ENCODE peak calls at places on chromosomes 2 and 18, in four cellular contexts. One of them, this sample, is unnamed.

GRCh38 chr2:135525786-135526185 is 5.2 kb downstream of the ZRANB3 start:
- DNase-seq in K562: no peak
- DNase-seq in GM12878: peak; percentile 12
- DNase-seq in GM12891: no peak
- DNase-seq in this sample: no peak

GRCh38 chr2:65379168-65379672 is 53.2 kb downstream of the SPRED2 start:
- DNase-seq in K562: no peak
- DNase-seq in GM12878: no peak
- DNase-seq in GM12891: no peak
- DNase-seq in this sample: no peak

GRCh38 chr2:186570587-186570986 is 19.3 kb upstream of the ITGAV start:
- DNase-seq in K562: peak; percentile 56
- DNase-seq in GM12891: no peak
- DNase-seq in GM12878: no peak
- DNase-seq in this sample: no peak

GRCh38 chr18:29164020-29164706 is 987.2 kb upstream of the CDH2 start:
- DNase-seq in K562: no peak
- DNase-seq in GM12878: no peak
- DNase-seq in GM12891: no peak
- DNase-seq in this sample: no peak

GRCh38 chr2:179917272-179917671 is 55.9 kb upstream of the ZNF385B start:
- DNase-seq in GM12891: no peak
- DNase-seq in K562: no peak
- DNase-seq in GM12878: no peak
- DNase-seq in this sample: no peak

GRCh38 chr18:7812431-7813063 is 245.4 kb downstream of the PTPRM start:
- DNase-seq in GM12891: no peak
- DNase-seq in K562: no peak
- DNase-seq in GM12878: no peak
- DNase-seq in this sample: no peak

GRCh38 chr2:283996-284794 is 3.7 kb downstream of the ALKAL2 start:
- DNase-seq in GM12891: no peak
- DNase-seq in GM12878: no peak
- DNase-seq in K562: no peak
- DNase-seq in this sample: no peak

GRCh38 chr2:70002241-70002896 is 40.9 kb upstream of the ASPRV1 start:
- DNase-seq in GM12891: no peak
- DNase-seq in GM12878: no peak
- DNase-seq in K562: no peak
- DNase-seq in this sample: peak; percentile 48

GRCh38 chr2:44719564-44719963 is 221.9 kb upstream of the SIX3 start:
- DNase-seq in K562: peak; percentile 2
- DNase-seq in GM12878: no peak
- DNase-seq in GM12891: no peak
- DNase-seq in this sample: no peak

GRCh38 chr2:9099341-9099751 is 95.9 kb upstream of the MBOAT2 start:
- DNase-seq in K562: no peak
- DNase-seq in GM12878: peak; percentile 76
- DNase-seq in GM12891: peak; percentile 62
- DNase-seq in this sample: no peak

GRCh38 chr2:116732322-116732721 is 1082.2 kb upstream of the DDX18 start:
- DNase-seq in GM12878: no peak
- DNase-seq in K562: no peak
- DNase-seq in GM12891: no peak
- DNase-seq in this sample: no peak

GRCh38 chr2:215752436-215752835 is 260.9 kb downstream of the MREG start:
- DNase-seq in K562: no peak
- DNase-seq in GM12878: no peak
- DNase-seq in GM12891: no peak
- DNase-seq in this sample: no peak

GRCh38 chr2:207474871-207475485 is 54.8 kb upstream of the CREB1 start:
- DNase-seq in GM12891: no peak
- DNase-seq in K562: peak; percentile 53
- DNase-seq in GM12878: no peak
- DNase-seq in this sample: peak; percentile 14

GRCh38 chr2:163753721-163754120 is 17.9 kb upstream of the FIGN start:
- DNase-seq in K562: no peak
- DNase-seq in GM12891: no peak
- DNase-seq in GM12878: no peak
- DNase-seq in this sample: no peak

GRCh38 chr2:58155160-58155778 is 85.9 kb downstream of the FANCL start:
- DNase-seq in GM12878: no peak
- DNase-seq in GM12891: no peak
- DNase-seq in K562: no peak
- DNase-seq in this sample: no peak

GRCh38 chr18:22988208-22988607 is 55.1 kb downstream of the RBBP8 start:
- DNase-seq in GM12891: no peak
- DNase-seq in K562: no peak
- DNase-seq in GM12878: no peak
- DNase-seq in this sample: no peak

GRCh38 chr2:237486334-237486818 is 675 bp upstream of the MLPH start:
- DNase-seq in GM12891: no peak
- DNase-seq in GM12878: no peak
- DNase-seq in K562: no peak
- DNase-seq in this sample: no peak

GRCh38 chr18:183769-184168 is 25.4 kb downstream of the USP14 start:
- DNase-seq in GM12891: no peak
- DNase-seq in K562: peak; percentile 54
- DNase-seq in GM12878: no peak
- DNase-seq in this sample: no peak

GRCh38 chr2:37318401-37318800 is 6.2 kb downstream of the PRKD3 start:
- DNase-seq in GM12878: peak; percentile 53
- DNase-seq in K562: no peak
- DNase-seq in GM12891: no peak
- DNase-seq in this sample: peak; percentile 8

GRCh38 chr2:219107837-219108236 is 47.1 kb upstream of the IHH start:
- DNase-seq in GM12891: no peak
- DNase-seq in K562: no peak
- DNase-seq in GM12878: no peak
- DNase-seq in this sample: no peak

GRCh38 chr2:151478011-151478410 is 68.3 kb downstream of the RIF1 start:
- DNase-seq in K562: no peak
- DNase-seq in GM12891: no peak
- DNase-seq in GM12878: no peak
- DNase-seq in this sample: no peak

GRCh38 chr2:120885749-120886148 is 150.1 kb downstream of the GLI2 start:
- DNase-seq in K562: no peak
- DNase-seq in GM12891: no peak
- DNase-seq in GM12878: no peak
- DNase-seq in this sample: no peak

GRCh38 chr2:120888851-120889250 is 153.2 kb downstream of the GLI2 start:
- DNase-seq in GM12891: no peak
- DNase-seq in GM12878: no peak
- DNase-seq in K562: no peak
- DNase-seq in this sample: no peak

GRCh38 chr2:120886534-120886961 is 150.9 kb downstream of the GLI2 start:
- DNase-seq in K562: no peak
- DNase-seq in GM12891: no peak
- DNase-seq in GM12878: no peak
- DNase-seq in this sample: no peak

GRCh38 chr2:120887844-120888243 is 152.2 kb downstream of the GLI2 start:
- DNase-seq in GM12878: no peak
- DNase-seq in GM12891: no peak
- DNase-seq in K562: no peak
- DNase-seq in this sample: no peak

GRCh38 chr2:120886967-120887672 is 151.5 kb downstream of the GLI2 start:
- DNase-seq in K562: no peak
- DNase-seq in GM12891: no peak
- DNase-seq in GM12878: no peak
- DNase-seq in this sample: no peak
- TF ChIP-seq SPI1 in K562: no peak
- TF ChIP-seq SPI1 in GM12891: no peak
- TF ChIP-seq SPI1 in GM12878: no peak
- TF ChIP-seq SPI1 in this sample: no peak

GRCh38 chr2:177404243-177404642 is 11.7 kb downstream of the AGPS start:
- DNase-seq in GM12878: no peak
- DNase-seq in GM12891: no peak
- DNase-seq in K562: no peak
- DNase-seq in this sample: no peak
- TF ChIP-seq SPI1 in GM12878: no peak
- TF ChIP-seq SPI1 in GM12891: no peak
- TF ChIP-seq SPI1 in K562: no peak
- TF ChIP-seq SPI1 in this sample: no peak

DNA sequence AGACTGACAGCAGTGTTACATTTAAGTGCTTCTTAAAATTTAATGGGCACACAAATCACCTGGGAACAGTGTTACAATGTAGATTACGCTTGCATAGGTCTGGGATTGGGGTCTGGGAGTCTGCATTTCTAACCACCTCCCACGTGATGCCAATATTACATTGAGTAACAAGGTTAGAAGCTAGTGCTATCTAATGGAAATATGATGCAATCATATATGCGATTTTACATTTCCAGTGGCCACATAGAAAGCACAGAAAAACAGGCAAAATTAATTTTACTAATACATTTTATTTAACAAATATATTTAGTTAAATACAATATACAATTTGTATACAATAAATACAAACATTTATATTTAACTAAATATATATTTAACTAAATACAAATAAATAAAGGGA is 53.7 kb downstream of the SCN7A start:
- DNase-seq in GM12878: no peak
- DNase-seq in K562: no peak
- DNase-seq in GM12891: no peak
- DNase-seq in this sample: no peak
- TF ChIP-seq SPI1 in GM12878: no peak
- TF ChIP-seq SPI1 in K562: no peak
- TF ChIP-seq SPI1 in GM12891: no peak
- TF ChIP-seq SPI1 in this sample: no peak

GRCh38 chr2:162333968-162334367 is 10.0 kb upstream of the GCA start:
- DNase-seq in GM12878: no peak
- DNase-seq in K562: peak; percentile 15
- DNase-seq in GM12891: no peak
- DNase-seq in this sample: peak; percentile 26
- TF ChIP-seq SPI1 in GM12878: no peak
- TF ChIP-seq SPI1 in K562: no peak
- TF ChIP-seq SPI1 in GM12891: no peak
- TF ChIP-seq SPI1 in this sample: no peak

DNA sequence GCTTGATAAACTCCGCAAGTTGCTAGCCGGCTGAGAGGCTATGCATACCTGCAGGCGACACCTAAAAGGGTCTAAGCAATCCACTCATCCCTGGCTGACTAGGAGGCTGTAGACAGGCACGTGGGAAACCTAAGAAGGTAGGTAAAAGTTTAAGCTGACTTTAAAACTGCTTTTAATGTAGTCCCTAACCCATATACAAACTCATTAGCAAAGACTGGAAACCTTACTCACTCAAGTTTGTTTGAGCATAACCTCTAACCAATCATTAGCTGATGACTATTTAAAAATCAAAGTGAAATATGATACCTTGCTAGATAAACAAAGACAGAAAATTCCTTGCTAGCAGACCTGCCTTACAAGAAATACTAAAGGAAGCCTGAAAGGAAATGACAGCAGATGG is 106.4 kb downstream of the EXOC6B start:
- DNase-seq in GM12878: no peak
- DNase-seq in GM12891: no peak
- DNase-seq in K562: no peak
- DNase-seq in this sample: no peak
- TF ChIP-seq SPI1 in GM12878: no peak
- TF ChIP-seq SPI1 in GM12891: no peak
- TF ChIP-seq SPI1 in K562: no peak
- TF ChIP-seq SPI1 in this sample: no peak

DNA sequence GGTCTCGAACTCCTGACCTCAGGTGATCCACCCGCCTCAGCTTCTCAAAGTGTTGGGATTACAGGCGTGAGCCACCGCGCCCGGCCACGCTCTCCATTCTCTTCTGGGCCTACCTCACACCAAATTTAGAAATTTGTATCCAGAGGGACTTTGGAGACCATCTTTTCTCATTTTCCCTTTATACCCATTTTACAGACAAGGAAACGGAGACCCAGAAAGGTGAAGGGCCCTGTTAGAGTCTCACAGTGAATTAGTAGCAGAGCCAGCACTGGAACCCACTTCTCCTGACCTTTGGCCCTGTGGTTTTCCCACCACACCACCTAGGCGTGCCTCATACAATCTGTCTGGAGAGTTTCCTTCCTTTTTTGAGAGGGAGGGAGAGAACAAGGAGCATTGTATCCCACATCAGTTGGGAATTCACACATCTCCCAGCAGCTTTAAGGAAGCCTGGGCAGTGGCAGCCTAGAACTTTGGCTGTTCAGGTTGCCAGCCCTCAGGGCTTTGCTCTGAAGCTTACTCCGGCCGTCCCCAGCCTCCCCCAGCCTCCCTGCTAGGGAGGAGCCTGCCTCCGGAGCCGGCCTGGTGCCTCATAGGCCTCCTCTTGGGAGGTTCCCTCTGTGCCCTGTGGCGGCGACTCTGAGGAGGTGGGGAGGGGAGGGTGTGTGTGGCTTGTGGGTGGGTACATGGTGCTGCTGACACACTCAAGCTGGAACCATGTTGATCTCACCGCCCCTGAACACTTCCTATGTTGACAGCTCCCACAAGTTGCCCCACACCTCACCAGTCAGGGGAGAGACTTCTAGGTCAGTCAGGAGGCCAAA is 13.8 kb downstream of the FOSL2 start:
- DNase-seq in GM12878: no peak
- DNase-seq in GM12891: no peak
- DNase-seq in K562: no peak
- DNase-seq in this sample: peak; percentile 98
- TF ChIP-seq SPI1 in GM12878: no peak
- TF ChIP-seq SPI1 in GM12891: no peak
- TF ChIP-seq SPI1 in K562: no peak
- TF ChIP-seq SPI1 in this sample: no peak

This sample was measured in HL-60.